ENCODE peak calls at places on chromosomes 4 and X, in eight cellular contexts. G, T, I, Z, Y, K, M and E are unnamed samples.

GRCh38 chr4:4746444-4746843 is 113.0 kb upstream of the MSX1 start:
- DNase-seq in G (no peak), T (no peak), I (no peak), Z (no peak), Y (no peak), K (no peak), M (no peak), E (no peak)

GRCh38 chrX:147675819-147676218 is 235.9 kb upstream of the FMR1 start:
- DNase-seq in G (no peak), T (no peak), I (no peak), Z (no peak), Y (no peak), K (no peak), M (no peak), E (no peak)

GRCh38 chrX:133045986-133046385 is 50.9 kb downstream of the USP26 start:
- DNase-seq in G (no peak), T (no peak), I (peak), Z (no peak), Y (peak), K (no peak), M (peak), E (no peak)

GRCh38 chrX:426881-427280 is 40.2 kb upstream of the PPP2R3B start:
- DNase-seq in G (no peak), T (no peak), I (no peak), Z (no peak), Y (no peak), K (peak), M (peak), E (no peak)

GRCh38 chrX:153474718-153475117 is 4.3 kb upstream of the HAUS7 start:
- DNase-seq in G (peak), T (peak), I (peak), Z (peak), Y (no peak), K (no peak), M (peak), E (no peak)

GRCh38 chr4:126748736-126749135 is 884.0 kb upstream of the INTU start:
- DNase-seq in G (no peak), T (no peak), I (no peak), Z (no peak), Y (no peak), K (no peak), M (peak), E (no peak)

GRCh38 chr4:53714377-53715140 is 123.3 kb upstream of the LNX1 start:
- DNase-seq in G (no peak), T (peak), I (peak), Z (no peak), Y (no peak), K (no peak), M (no peak), E (no peak)

GRCh38 chr4:169869487-169869886 is 111.7 kb upstream of the HPF1 start:
- DNase-seq in G (no peak), T (no peak), I (no peak), Z (no peak), Y (no peak), K (no peak), M (no peak), E (no peak)

GRCh38 chr4:186792994-186793393 is 69.3 kb upstream of the FAT1 start:
- DNase-seq in G (no peak), T (peak), I (no peak), Z (no peak), Y (no peak), K (no peak), M (peak), E (no peak)

GRCh38 chrX:38636949-38637819 is 75.8 kb downstream of the TSPAN7 start:
- DNase-seq in G (no peak), T (no peak), I (no peak), Z (no peak), Y (no peak), K (no peak), M (no peak), E (no peak)

GRCh38 chrX:112190646-112191045 is 108.1 kb upstream of the TRPC5 start:
- DNase-seq in G (no peak), T (no peak), I (no peak), Z (no peak), Y (no peak), K (no peak), M (no peak), E (no peak)

GRCh38 chr4:2059034-2059725 is at the start of gene NAT8L:
- DNase-seq in G (peak), T (peak), I (peak), Z (peak), Y (no peak), K (peak), M (no peak), E (peak)

GRCh38 chrX:18970465-18970864 is 13.4 kb downstream of the PHKA2 start:
- DNase-seq in G (no peak), T (no peak), I (no peak), Z (no peak), Y (no peak), K (no peak), M (peak), E (no peak)